ENCODE peak calls at places on chromosome 3, in five cellular contexts. Q is endothelial cell; M is GM04504; G is SIG-M5; V is stimulated activated CD4-positive, alpha-beta T cell treated with anti-CD3 and anti-CD28 coated beads, Interleukin-15, amount 100 ng/mL, for 1 hour. B is an unnamed sample.

GRCh38 chr3:101809178-101810022 is 30.4 kb downstream of the NXPE3 start:
- DNase-seq in M (no peak), V (no peak), G (peak), Q (peak), B (no peak)

GRCh38 chr3:24137958-24138875 is 193.1 kb downstream of the NR1D2 start:
- DNase-seq in G (no peak), Q (no peak), M (no peak), V (no peak), B (no peak)

GRCh38 chr3:120622870-120623718 is 27.0 kb downstream of the NDUFB4 start:
- DNase-seq in G (no peak), V (no peak), M (peak), Q (no peak), B (no peak)

GRCh38 chr3:63967675-63968611 is 55.4 kb downstream of the PSMD6 start:
- DNase-seq in M (no peak), V (no peak), Q (no peak), G (peak), B (no peak)

GRCh38 chr3:88059380-88060160 is 515 bp downstream of the ZNF654 start:
- DNase-seq in M (no peak), G (no peak), V (no peak), Q (no peak), B (no peak)

GRCh38 chr3:186451371-186451770 is 89.3 kb upstream of the DGKG start:
- DNase-seq in Q (no peak), M (no peak), G (no peak), V (no peak), B (no peak)

GRCh38 chr3:193129607-193130006 is 111.4 kb upstream of the PLAAT1 start:
- DNase-seq in M (no peak), G (no peak), V (no peak), Q (no peak), B (no peak)

GRCh38 chr3:49872801-49873281 is 3.1 kb upstream of the CAMKV start:
- DNase-seq in V (no peak), M (no peak), G (no peak), Q (no peak), B (peak)

GRCh38 chr3:52291508-52292181 is 4.0 kb downstream of the GLYCTK start:
- DNase-seq in Q (peak), M (no peak), V (peak), G (no peak), B (no peak)

GRCh38 chr3:126706631-126707030 is 2.6 kb downstream of the CHCHD6 start:
- DNase-seq in V (no peak), M (peak), G (no peak), Q (no peak), B (no peak)

GRCh38 chr3:119663885-119664284 is 3.5 kb upstream of the POPDC2 start:
- DNase-seq in M (no peak), G (no peak), Q (no peak), V (no peak), B (no peak)

GRCh38 chr3:136250862-136251460 is 821 bp downstream of the PCCB start:
- DNase-seq in V (peak), Q (peak), M (peak), G (no peak), B (peak)

GRCh38 chr3:5505163-5505562 is 317.7 kb downstream of the EDEM1 start:
- DNase-seq in Q (no peak), V (no peak), M (no peak), G (no peak), B (no peak)

GRCh38 chr3:176032043-176032442 is 1165.2 kb downstream of the TBL1XR1 start:
- DNase-seq in M (no peak), Q (no peak), V (no peak), G (no peak), B (no peak)

GRCh38 chr3:111917300-111917699 is 58.2 kb downstream of the PHLDB2 start:
- DNase-seq in V (no peak), G (no peak), M (no peak), Q (no peak), B (no peak)

GRCh38 chr3:128497305-128498126 is 4.5 kb upstream of the GATA2 start:
- DNase-seq in Q (peak), V (peak), M (no peak), G (no peak), B (no peak)

GRCh38 chr3:188881954-188882641 is 289.7 kb upstream of the TPRG1 start:
- DNase-seq in G (no peak), V (no peak), M (no peak), Q (no peak), B (peak)

GRCh38 chr3:122255757-122256439 is 69.2 kb upstream of the CSTA start:
- DNase-seq in G (no peak), Q (no peak), M (no peak), V (no peak), B (no peak)

GRCh38 chr3:187775549-187775948 is 30.3 kb upstream of the BCL6 start:
- DNase-seq in G (no peak), Q (no peak), V (no peak), M (no peak), B (no peak)

GRCh38 chr3:101676765-101677435 is at the start of gene ZBTB11:
- DNase-seq in Q (peak), G (no peak), V (peak), M (peak), B (peak)

GRCh38 chr3:31918179-31919165 is 62.6 kb downstream of the OSBPL10 start:
- DNase-seq in G (no peak), Q (no peak), V (no peak), M (no peak), B (no peak)

GRCh38 chr3:40009991-40010390 is 200.6 kb downstream of the MYRIP start:
- DNase-seq in M (no peak), Q (no peak), G (no peak), V (no peak), B (no peak)

GRCh38 chr3:58177747-58178527 is 32.8 kb downstream of the DNASE1L3 start:
- DNase-seq in M (peak), G (no peak), Q (peak), V (peak), B (no peak)

GRCh38 chr3:71087109-71088018 is 496.2 kb downstream of the FOXP1 start:
- DNase-seq in M (no peak), Q (no peak), V (no peak), G (no peak), B (no peak)

GRCh38 chr3:105781871-105782270 is 86.9 kb downstream of the CBLB start:
- DNase-seq in G (no peak), M (no peak), Q (no peak), V (no peak), B (no peak)

GRCh38 chr3:105503191-105503593 is 136.5 kb downstream of the ALCAM start:
- DNase-seq in V (no peak), G (no peak), Q (no peak), M (no peak), B (peak)

GRCh38 chr3:117192888-117193287 is 483.3 kb downstream of the TUSC7 start:
- DNase-seq in V (no peak), M (no peak), G (no peak), Q (no peak), B (no peak)

B was measured in epithelial cell of proximal tubule.